ENCODE peak calls at places on chromosomes 1 and 21, in five cellular contexts. T is choroid plexus epithelial cell, S is GM12878, I is mesenchymal stem cell, A is fibroblast of lung. N is an unnamed sample.

GRCh38 chr1:77948841-77949424 is 29.9 kb downstream of the FUBP1 start:
- DNase-seq in A (peak; percentile 57), S (no peak), T (peak; percentile 71), I (peak; percentile 40), N (peak; percentile 15)

GRCh38 chr1:158329807-158330206 is 1.5 kb downstream of the CD1B start:
- DNase-seq in S (no peak), T (peak; percentile 1), A (no peak), I (no peak), N (peak; percentile 17)

GRCh38 chr1:27306892-27307850 is 14.8 kb upstream of the TMEM222 start:
- DNase-seq in S (no peak), I (no peak), A (no peak), T (peak; percentile 6), N (no peak)

GRCh38 chr1:55428944-55429931 is 214.1 kb upstream of the USP24 start:
- DNase-seq in A (peak; percentile 98), I (peak; percentile 97), T (peak; percentile 98), S (no peak), N (peak; percentile 98)

GRCh38 chr1:64172458-64172983 is 30.9 kb upstream of the UBE2U start:
- DNase-seq in A (peak; percentile 91), S (no peak), T (no peak), I (peak; percentile 60), N (peak; percentile 35)

GRCh38 chr21:45637883-45638282 is 5.6 kb upstream of the PCBP3 start:
- DNase-seq in T (no peak), S (no peak), I (no peak), A (no peak), N (no peak)

GRCh38 chr1:24555591-24556413 is at the start of gene NCMAP:
- DNase-seq in S (no peak), T (no peak), I (no peak), A (no peak), N (no peak)

GRCh38 chr1:67850151-67850551 is 16.9 kb upstream of the GNG12 start:
- DNase-seq in T (peak; percentile 70), I (peak; percentile 52), A (peak; percentile 66), S (no peak), N (peak; percentile 52)

GRCh38 chr1:234782057-234782800 is 172.3 kb upstream of the IRF2BP2 start:
- DNase-seq in A (no peak), T (no peak), I (peak; percentile 11), S (no peak), N (no peak)

GRCh38 chr1:234564035-234565029 is 45.6 kb downstream of the IRF2BP2 start:
- DNase-seq in S (no peak), I (peak; percentile 47), T (peak; percentile 87), A (peak; percentile 40), N (peak; percentile 100)

GRCh38 chr21:26965567-26966359 is 1.1 kb downstream of the ADAMTS5 start:
- DNase-seq in T (peak; percentile 34), S (no peak), A (no peak), I (peak; percentile 36), N (no peak)

GRCh38 chr1:205670611-205671430 is 9.5 kb downstream of the SLC45A3 start:
- DNase-seq in A (no peak), T (no peak), S (no peak), I (no peak), N (no peak)

GRCh38 chr1:192497214-192497794 is 78.3 kb upstream of the RGS1 start:
- DNase-seq in A (no peak), T (no peak), S (no peak), I (no peak), N (no peak)

GRCh38 chr1:241821363-241821762 is 26.6 kb upstream of the EXO1 start:
- DNase-seq in S (no peak), I (peak; percentile 59), A (peak; percentile 87), T (peak; percentile 53), N (peak; percentile 35)

GRCh38 chr21:42081138-42081537 is 10.0 kb downstream of the UMODL1 start:
- DNase-seq in S (no peak), I (peak; percentile 54), A (no peak), T (no peak), N (peak; percentile 37)

GRCh38 chr1:223059526-223059925 is 83.5 kb downstream of the TLR5 start:
- DNase-seq in T (no peak), S (no peak), A (no peak), I (no peak), N (no peak)

GRCh38 chr1:212930986-212931678 is 19.2 kb upstream of the VASH2 start:
- DNase-seq in A (no peak), I (no peak), T (no peak), S (no peak), N (no peak)

GRCh38 chr1:33410091-33410701 is 20.7 kb downstream of the PHC2 start:
- DNase-seq in T (peak; percentile 51), S (no peak), A (peak; percentile 45), I (peak; percentile 55), N (no peak)

GRCh38 chr1:161140755-161141400 is 8.4 kb upstream of the DEDD start:
- DNase-seq in I (no peak), S (no peak), T (no peak), A (no peak), N (no peak)

GRCh38 chr1:150110066-150110465 is 39.6 kb upstream of the PLEKHO1 start:
- DNase-seq in A (no peak), I (no peak), S (no peak), T (no peak), N (no peak)

GRCh38 chr1:153430561-153430960 is 14.2 kb downstream of the S100A7A start:
- DNase-seq in A (no peak), T (no peak), I (no peak), S (no peak), N (no peak)

GRCh38 chr1:8061210-8061609 is 35.1 kb upstream of the ERRFI1 start:
- DNase-seq in A (peak; percentile 96), I (peak; percentile 96), S (no peak), T (peak; percentile 98), N (peak; percentile 98)

GRCh38 chr1:201539561-201540404 is 856 bp downstream of the NAV1 start:
- DNase-seq in S (no peak), I (peak; percentile 84), T (no peak), A (peak; percentile 49), N (no peak)

GRCh38 chr1:192977089-192977706 is 82.0 kb downstream of the UCHL5 start:
- DNase-seq in S (no peak), T (no peak), I (no peak), A (no peak), N (no peak)

GRCh38 chr1:32031578-32032286 is 18.1 kb downstream of the KHDRBS1 start:
- DNase-seq in I (peak; percentile 71), A (peak; percentile 49), S (no peak), T (peak; percentile 70), N (peak; percentile 48)

GRCh38 chr1:208054485-208054884 is 143.6 kb upstream of the CD34 start:
- DNase-seq in I (no peak), T (no peak), A (no peak), S (no peak), N (peak; percentile 40)

GRCh38 chr1:245512181-245512888 is 357.6 kb downstream of the KIF26B start:
- DNase-seq in S (no peak), I (peak; percentile 17), A (peak; percentile 32), T (peak; percentile 69), N (no peak)
- H3K4me3 ChIP-seq in S (no peak overlapping the region), I (peak overlapping the region; percentile 74), A (peak overlapping the region; percentile 52), T (peak overlapping the region; percentile 20), N (no peak overlapping the region)

GRCh38 chr1:10890391-10891073 is 94.1 kb upstream of the CASZ1 start:
- DNase-seq in T (no peak), I (no peak), S (no peak), A (no peak), N (peak; percentile 74)

GRCh38 chr1:10889628-10890353 is 93.3 kb upstream of the CASZ1 start:
- DNase-seq in S (no peak), I (no peak), A (no peak), T (no peak), N (no peak)

GRCh38 chr1:10888289-10888688 is 91.8 kb upstream of the CASZ1 start:
- DNase-seq in T (no peak), A (no peak), I (no peak), S (no peak), N (no peak)

GRCh38 chr1:10891081-10891480 is 94.6 kb upstream of the CASZ1 start:
- DNase-seq in A (no peak), S (no peak), I (no peak), T (no peak), N (peak; percentile 45)

DNA sequence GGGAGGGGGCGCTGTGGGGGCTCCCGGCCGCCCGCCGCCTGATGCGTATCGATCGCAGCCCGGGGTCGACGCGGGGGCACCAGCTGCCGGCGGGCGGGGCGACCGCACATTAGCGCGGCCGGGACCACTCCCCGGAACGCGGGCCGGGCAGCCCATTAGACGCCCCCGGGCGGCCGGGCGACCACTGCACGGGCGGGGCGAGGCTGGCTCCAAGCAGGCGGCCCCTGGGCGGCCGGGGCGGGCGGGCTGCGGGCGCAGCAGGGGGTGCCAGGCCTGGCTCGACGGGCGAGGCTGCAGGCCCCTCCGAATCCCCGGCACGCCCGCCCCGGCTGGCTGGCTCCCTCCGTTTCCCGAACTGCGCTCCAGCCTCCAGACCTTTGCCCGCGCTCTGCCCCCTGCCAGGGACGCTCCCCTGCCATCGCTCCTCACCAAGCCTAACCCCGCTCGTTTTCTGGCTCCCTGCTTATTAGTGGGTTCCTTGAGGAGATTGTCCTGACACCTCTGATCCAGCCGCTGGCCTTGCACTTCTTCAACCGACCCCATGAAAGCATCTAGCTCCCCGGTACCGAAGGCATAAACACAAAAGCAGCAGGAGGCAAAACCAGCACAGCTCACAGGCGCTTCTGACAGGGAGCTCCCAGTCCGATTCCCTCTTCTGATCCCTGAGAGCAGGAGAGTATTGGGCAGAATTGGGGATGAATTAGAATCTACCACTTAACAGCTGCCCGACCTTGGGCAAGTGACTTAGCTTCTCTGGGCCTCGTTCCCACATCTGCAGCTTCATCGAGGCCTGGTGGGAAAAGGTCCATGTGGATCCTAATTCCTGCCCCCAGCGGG is 92.6 kb upstream of the CASZ1 start:
- DNase-seq in I (no peak), S (no peak), T (peak; percentile 5), A (no peak), N (no peak)
- H3K4me3 ChIP-seq in I (no peak overlapping the region), S (no peak overlapping the region), T (no peak overlapping the region), A (no peak overlapping the region), N (no peak overlapping the region)

GRCh38 chr1:181807251-181807650 is 254.3 kb downstream of the ZNF648 start:
- DNase-seq in T (no peak), S (no peak), I (no peak), A (no peak), N (no peak)

GRCh38 chr1:181817091-181817490 is 244.4 kb downstream of the ZNF648 start:
- DNase-seq in T (no peak), A (no peak), I (no peak), S (no peak), N (no peak)

GRCh38 chr1:181806791-181807190 is 254.7 kb downstream of the ZNF648 start:
- DNase-seq in T (no peak), S (no peak), A (no peak), I (no peak), N (no peak)

GRCh38 chr1:181816608-181817007 is 244.9 kb downstream of the ZNF648 start:
- DNase-seq in I (no peak), T (no peak), A (no peak), S (no peak), N (peak; percentile 46)

GRCh38 chr1:181812211-181812610 is 249.3 kb downstream of the ZNF648 start:
- DNase-seq in S (no peak), I (no peak), T (no peak), A (no peak), N (no peak)
- H3K4me3 ChIP-seq in S (no peak overlapping the region), I (no peak overlapping the region), T (no peak overlapping the region), A (no peak overlapping the region), N (no peak overlapping the region)

GRCh38 chr1:145782166-145783099 is 41.5 kb downstream of the RNF115 start:
- DNase-seq in I (peak; percentile 71), S (no peak), T (peak; percentile 94), A (peak; percentile 91), N (peak; percentile 98)
- H3K4me3 ChIP-seq in I (no peak overlapping the region), S (no peak overlapping the region), T (no peak overlapping the region), A (no peak overlapping the region), N (no peak overlapping the region)

GRCh38 chr1:225466848-225467192 is 39.0 kb upstream of the LBR start:
- DNase-seq in T (no peak), I (no peak), S (no peak), A (no peak), N (no peak)
- H3K4me3 ChIP-seq in T (no peak overlapping the region), I (no peak overlapping the region), S (peak overlapping the region; percentile 71), A (no peak overlapping the region), N (no peak overlapping the region)